ENCODE peak calls at places on chromosomes 3 and 15, in five cellular contexts. R, A, L, D and J are unnamed samples.

GRCh38 chr3:81554348-81554747 is 207.1 kb downstream of the GBE1 start:
- DNase-seq in R (no peak), A (peak), L (no peak), D (no peak), J (no peak)

GRCh38 chr15:38600241-38600640 is 35.6 kb upstream of the RASGRP1 start:
- DNase-seq in R (no peak), A (no peak), L (no peak), D (no peak), J (no peak)

GRCh38 chr15:68384451-68385239 is 47.3 kb downstream of the ITGA11 start:
- DNase-seq in R (no peak), A (peak), L (no peak), D (peak), J (peak)

GRCh38 chr15:69154684-69155083 is 5.8 kb upstream of the GLCE start:
- DNase-seq in R (no peak), A (peak), L (no peak), D (peak), J (no peak)

GRCh38 chr3:172707967-172708366 is 2.9 kb downstream of the NCEH1 start:
- DNase-seq in R (no peak), A (peak), L (no peak), D (peak), J (no peak)

GRCh38 chr15:24899367-24899766 is 55.4 kb upstream of the SNRPN start:
- DNase-seq in R (no peak), A (no peak), L (no peak), D (no peak), J (no peak)

GRCh38 chr3:126216416-126216815 is 36.0 kb upstream of the ALDH1L1 start:
- DNase-seq in R (no peak), A (peak), L (no peak), D (no peak), J (no peak)

GRCh38 chr3:71859128-71859519 is 74.2 kb upstream of the PROK2 start:
- DNase-seq in R (peak), A (peak), L (no peak), D (no peak), J (peak)

GRCh38 chr15:63040509-63040908 is 2.0 kb upstream of the TPM1 start:
- DNase-seq in R (no peak), A (no peak), L (no peak), D (no peak), J (no peak)

GRCh38 chr3:181711325-181712135 is at the start of gene SOX2:
- DNase-seq in R (peak), A (no peak), L (no peak), D (peak), J (peak)

GRCh38 chr3:183524476-183524875 is 31.0 kb downstream of the KLHL6 start:
- DNase-seq in R (no peak), A (no peak), L (no peak), D (no peak), J (no peak)

GRCh38 chr3:14508505-14508819 is 31.7 kb downstream of the GRIP2 start:
- DNase-seq in R (no peak), A (no peak), L (no peak), D (no peak), J (no peak)

GRCh38 chr15:31347067-31347975 is 20.7 kb downstream of the KLF13 start:
- DNase-seq in R (no peak), A (no peak), L (peak), D (no peak), J (no peak)

GRCh38 chr3:195662-196061 is 901 bp upstream of the CHL1 start:
- DNase-seq in R (no peak), A (no peak), L (no peak), D (no peak), J (no peak)

GRCh38 chr15:77037475-77038209 is 33.3 kb downstream of the TSPAN3 start:
- DNase-seq in R (no peak), A (no peak), L (no peak), D (no peak), J (no peak)

GRCh38 chr3:33277193-33277882 is at the start of gene FBXL2:
- DNase-seq in R (peak), A (peak), L (peak), D (peak), J (peak)

GRCh38 chr3:53109190-53109589 is 21.0 kb downstream of the RFT1 start:
- DNase-seq in R (no peak), A (peak), L (peak), D (no peak), J (no peak)

GRCh38 chr3:113038326-113038725 is 47.5 kb downstream of the GTPBP8 start:
- DNase-seq in R (no peak), A (no peak), L (no peak), D (no peak), J (no peak)

GRCh38 chr15:51315726-51316125 is 22.7 kb downstream of the CYP19A1 start:
- DNase-seq in R (no peak), A (no peak), L (no peak), D (no peak), J (no peak)